ENCODE peak calls at places on chromosomes 3 and 15, in five cellular contexts. D is CD4-positive, alpha-beta memory T cell; L is GM23248; V is tibial nerve; Q is psoas muscle. W is an unnamed sample. For H3K27me3, the result is how much of the 10 kb centered on the place peaks cover.

GRCh38 chr3:184129012-184129411 is 6.1 kb upstream of the EIF2B5 start:
- DNase-seq in D (no peak), V (no peak), Q (no peak), L (peak), W (peak)

GRCh38 chr3:123027292-123028232 is at the start of gene SEMA5B:
- DNase-seq in D (peak), V (no peak), Q (peak), L (peak), W (no peak)

GRCh38 chr3:132871956-132872355 is 149.7 kb upstream of the NPHP3 start:
- DNase-seq in V (no peak), Q (no peak), L (no peak), D (no peak), W (no peak)

GRCh38 chr3:157129782-157130137 is 30.2 kb downstream of the CCNL1 start:
- DNase-seq in V (no peak), Q (no peak), L (no peak), D (no peak), W (no peak)

GRCh38 chr15:37245358-37245757 is 145.0 kb upstream of the MEIS2 start:
- DNase-seq in L (no peak), Q (no peak), D (no peak), V (no peak), W (no peak)

GRCh38 chr3:165463546-165463945 is 267.4 kb upstream of the SLITRK3 start:
- DNase-seq in V (no peak), Q (no peak), D (no peak), L (peak), W (no peak)

GRCh38 chr3:30893678-30894325 is 659 bp downstream of the GADL1 start:
- DNase-seq in L (no peak), D (no peak), Q (no peak), V (no peak), W (no peak)

GRCh38 chr15:66842710-66843441 is 140.8 kb downstream of the SMAD6 start:
- DNase-seq in V (peak), D (no peak), L (peak), Q (peak), W (peak)

GRCh38 chr3:23308986-23309625 is 106.0 kb downstream of the UBE2E2 start:
- DNase-seq in V (no peak), Q (no peak), D (no peak), L (no peak), W (no peak)

GRCh38 chr15:98321916-98322315 is 326.4 kb upstream of the IGF1R start:
- DNase-seq in V (no peak), Q (no peak), L (no peak), D (no peak), W (no peak)

GRCh38 chr3:32968367-32969087 is 17.1 kb downstream of the CCR4 start:
- DNase-seq in Q (no peak), V (no peak), L (no peak), D (no peak), W (no peak)

GRCh38 chr15:32098033-32098432 is 67.7 kb downstream of the CHRNA7 start:
- DNase-seq in V (no peak), D (no peak), L (no peak), Q (no peak), W (no peak)

GRCh38 chr3:154151969-154152368 is 30.8 kb downstream of the ARHGEF26 start:
- DNase-seq in L (peak), Q (no peak), V (no peak), D (no peak), W (peak)

GRCh38 chr3:45896956-45897355 is 10.6 kb downstream of the CCR9 start:
- DNase-seq in L (peak), Q (no peak), V (no peak), D (no peak), W (peak)

GRCh38 chr15:49044761-49045571 is 1.3 kb downstream of the SECISBP2L start:
- DNase-seq in Q (no peak), D (no peak), V (no peak), L (peak), W (no peak)

GRCh38 chr15:58213587-58214360 is 75.6 kb downstream of the AQP9 start:
- DNase-seq in V (no peak), L (peak), Q (no peak), D (no peak), W (no peak)

GRCh38 chr15:74060251-74060650 is 22.1 kb downstream of the GOLGA6A start:
- DNase-seq in Q (no peak), L (no peak), D (no peak), V (no peak), W (no peak)

GRCh38 chr3:49339947-49340800 is at the start of gene USP4:
- DNase-seq in L (peak), Q (peak), D (peak), V (peak), W (peak)

GRCh38 chr3:106755336-106755735 is 621.9 kb upstream of the CCDC54 start:
- DNase-seq in Q (no peak), L (no peak), V (no peak), D (no peak), W (no peak)

GRCh38 chr3:14234197-14235002 is 55.8 kb downstream of the LSM3 start:
- DNase-seq in L (peak), D (no peak), Q (no peak), V (peak), W (no peak)

GRCh38 chr15:57203906-57204305 is 172.4 kb upstream of the CGNL1 start:
- DNase-seq in L (no peak), V (no peak), D (no peak), Q (no peak), W (no peak)

GRCh38 chr3:194572131-194572789 is 61.0 kb downstream of the TMEM44 start:
- DNase-seq in V (peak), Q (peak), L (peak), D (no peak), W (peak)

GRCh38 chr15:54312528-54312927 is 334.3 kb downstream of the UNC13C start:
- DNase-seq in D (no peak), L (no peak), V (no peak), Q (no peak), W (no peak)

GRCh38 chr15:81373996-81374395 is at the start of gene TMC3:
- DNase-seq in L (peak), Q (no peak), D (no peak), V (no peak), W (no peak)

GRCh38 chr3:151751161-151751560 is 17.4 kb downstream of the AADACL2 start:
- DNase-seq in D (no peak), V (no peak), Q (no peak), L (peak), W (no peak)

GRCh38 chr3:12990781-12991480 is 82.3 kb downstream of the IQSEC1 start:
- DNase-seq in L (peak), D (no peak), V (no peak), Q (no peak), W (peak)

GRCh38 chr3:114674041-114674440 is 380.2 kb downstream of the TIGIT start:
- DNase-seq in L (no peak), D (no peak), V (no peak), Q (no peak), W (no peak)

GRCh38 chr3:49006591-49007067 is 562 bp upstream of the WDR6 start:
- DNase-seq in L (peak), Q (peak), V (no peak), D (no peak), W (no peak)

GRCh38 chr3:169634618-169635236 is 28.8 kb downstream of the MECOM start:
- DNase-seq in Q (no peak), L (no peak), D (no peak), V (no peak), W (no peak)

GRCh38 chr3:48503406-48504050 is 446 bp downstream of the SHISA5 start:
- DNase-seq in Q (peak), L (peak), D (no peak), V (peak), W (peak)

GRCh38 chr3:142852009-142852408 is 36.9 kb downstream of the PCOLCE2 start:
- DNase-seq in L (peak), Q (no peak), D (no peak), V (no peak), W (no peak)

GRCh38 chr3:142850395-142851023 is 38.4 kb downstream of the PCOLCE2 start:
- DNase-seq in L (peak), D (no peak), V (no peak), Q (peak), W (peak)

GRCh38 chr3:142853270-142854163 is 35.4 kb downstream of the PCOLCE2 start:
- DNase-seq in Q (peak), D (no peak), L (peak), V (no peak), W (peak)

GRCh38 chr3:142846779-142847577 is 41.9 kb downstream of the PCOLCE2 start:
- DNase-seq in D (no peak), Q (no peak), L (no peak), V (no peak), W (no peak)

DNA sequence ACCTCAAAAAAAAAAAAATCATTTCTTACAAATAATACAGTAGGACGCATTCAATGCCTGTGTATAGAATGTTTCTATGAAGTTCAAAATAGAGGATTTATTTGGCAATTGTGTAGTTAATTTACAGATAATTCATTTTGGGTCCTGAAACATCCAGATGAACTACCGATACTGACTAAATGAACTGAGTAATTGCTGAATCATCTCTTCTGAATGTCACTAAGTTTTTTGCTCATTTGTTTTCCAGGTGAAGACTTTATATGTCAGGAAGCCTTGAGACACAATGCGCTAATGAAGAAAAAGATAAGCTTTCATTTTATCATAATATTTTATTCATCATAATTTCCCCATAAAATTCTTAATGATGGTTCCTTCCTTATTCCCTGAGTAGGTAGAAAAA is 39.7 kb downstream of the PCOLCE2 start:
- DNase-seq in D (no peak), Q (no peak), L (peak), V (no peak), W (no peak)
- H3K27me3 ChIP-seq in D (under half), Q (under half), L (under half), V (under half), W (under half)

GRCh38 chr3:55329849-55330248 is 157.3 kb downstream of the WNT5A start:
- DNase-seq in V (no peak), Q (no peak), L (peak), D (no peak), W (peak)
- H3K4me3 ChIP-seq in V (no peak), Q (no peak), L (peak), D (no peak), W (no peak)

GRCh38 chr3:9760779-9761505 is 8.8 kb downstream of the CAMK1 start:
- DNase-seq in Q (no peak), V (no peak), D (no peak), L (no peak), W (no peak)

GRCh38 chr3:9765865-9766264 is 3.9 kb downstream of the CAMK1 start:
- DNase-seq in Q (no peak), D (no peak), V (no peak), L (no peak), W (no peak)

GRCh38 chr3:9762871-9763270 is 6.9 kb downstream of the CAMK1 start:
- DNase-seq in D (no peak), V (no peak), L (no peak), Q (no peak), W (no peak)

GRCh38 chr3:9757427-9757826 is 7.7 kb downstream of the OGG1 start:
- DNase-seq in Q (no peak), L (no peak), V (no peak), D (no peak), W (no peak)

DNA sequence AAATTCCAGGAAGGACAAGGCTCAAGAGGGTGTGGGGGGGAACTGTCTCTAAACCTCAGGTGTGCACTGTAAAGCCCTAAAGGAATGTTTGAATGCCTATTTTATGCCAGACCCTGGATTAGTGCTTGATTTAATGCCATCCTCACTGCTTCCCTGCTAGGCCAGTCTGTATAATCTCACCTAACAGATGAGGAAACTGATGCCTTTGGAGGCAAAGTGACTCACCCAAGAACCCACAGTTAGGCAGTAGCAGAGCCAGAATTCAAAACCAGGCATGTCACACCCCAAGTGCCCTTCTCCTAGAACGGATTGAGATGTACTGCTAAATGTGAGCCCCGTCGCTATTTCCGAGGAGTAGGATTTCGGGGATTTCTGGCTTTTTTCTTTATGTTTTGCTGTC is 7.8 kb downstream of the CAMK1 start:
- DNase-seq in L (peak), D (no peak), Q (no peak), V (no peak), W (no peak)
- H3K27ac ChIP-seq in L (no peak), D (no peak), Q (no peak), V (no peak), W (no peak)

DNA sequence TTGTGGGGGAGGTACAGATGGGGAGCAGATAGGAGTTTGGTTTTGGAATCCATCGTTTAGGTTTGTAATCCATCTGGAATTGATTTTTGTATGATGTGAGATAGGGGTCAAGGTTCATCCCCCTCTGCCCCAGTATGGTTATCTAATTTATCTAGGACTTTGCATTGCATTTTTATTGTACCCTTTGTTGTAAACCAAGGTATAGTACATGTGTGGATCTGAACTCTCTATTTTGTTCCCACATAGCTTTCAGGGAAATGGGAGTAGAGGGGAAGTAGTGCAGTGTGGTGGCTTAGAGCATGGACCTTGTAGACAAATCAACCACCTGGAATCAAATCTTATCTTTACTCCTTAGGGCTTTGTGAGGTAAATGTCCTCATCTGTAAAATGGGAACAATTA is 65.7 kb downstream of the RAD54L2 start:
- DNase-seq in Q (no peak), V (no peak), D (no peak), L (no peak), W (no peak)
- H3K27me3 ChIP-seq in Q (under half), V (under half), D (under half), L (under half), W (under half)

GRCh38 chr15:46525984-46526725 is 891.3 kb downstream of the SQOR start:
- DNase-seq in V (no peak), D (no peak), Q (no peak), L (no peak), W (no peak)

DNA sequence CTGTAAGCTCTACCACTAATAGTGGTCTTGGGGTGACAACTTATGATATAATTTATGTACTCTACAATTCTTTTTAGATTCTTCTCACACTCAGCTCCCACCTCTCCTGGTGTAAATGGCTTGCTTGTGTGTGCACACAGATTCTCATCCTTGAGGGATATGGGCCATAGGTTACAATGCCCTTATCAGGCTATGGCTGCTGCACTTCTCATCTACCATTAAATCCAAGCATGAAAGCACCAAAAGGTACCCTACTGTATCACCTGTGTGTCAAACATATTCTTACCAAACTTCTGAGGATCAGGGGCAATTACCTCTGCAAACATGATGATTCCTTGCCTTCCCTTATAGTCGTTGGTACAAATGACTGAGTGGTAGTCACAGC is 891.9 kb downstream of the SQOR start:
- DNase-seq in L (no peak), Q (no peak), D (no peak), V (no peak), W (no peak)
- H3K4me3 ChIP-seq in L (no peak), Q (no peak), D (no peak), V (no peak), W (no peak)

DNA sequence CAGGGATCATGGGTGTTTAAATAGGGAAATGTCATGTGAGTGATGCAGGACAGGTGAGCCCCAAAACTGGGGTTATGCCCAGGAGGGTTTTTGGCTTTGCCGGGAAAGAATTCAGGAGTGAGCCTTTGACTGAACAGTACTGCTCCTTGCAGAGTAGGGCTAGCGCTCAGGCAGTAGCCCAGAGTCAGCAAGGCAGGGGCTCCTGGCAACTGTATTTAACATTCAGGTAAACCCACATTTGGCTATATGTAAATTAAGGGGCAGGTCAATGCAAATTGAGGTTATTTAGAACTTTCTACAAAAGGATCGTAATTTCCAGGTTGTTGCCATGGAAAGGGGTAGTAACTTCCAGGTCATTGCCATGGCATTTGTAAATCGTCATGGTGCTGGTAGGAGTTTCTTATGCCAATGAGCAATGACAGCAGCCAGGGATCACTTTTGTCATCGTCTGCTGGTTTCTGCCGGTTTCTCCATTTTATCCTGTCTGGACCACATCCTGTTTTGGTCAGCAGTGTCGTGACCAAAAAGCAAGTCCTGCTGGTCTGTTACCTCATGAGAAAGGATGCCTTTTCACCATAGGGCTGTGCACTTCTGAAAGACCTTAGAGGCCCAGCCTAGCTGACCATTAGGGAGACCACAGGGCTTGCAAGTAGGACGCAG is 24.3 kb downstream of the MTHFS start:
- DNase-seq in Q (no peak), L (peak), V (no peak), D (peak), W (peak)
- H3K27ac ChIP-seq in Q (no peak), L (no peak), V (no peak), D (no peak), W (peak)

GRCh38 chr15:78244101-78244500 is 9.7 kb upstream of the ACSBG1 start:
- DNase-seq in Q (no peak), L (no peak), V (no peak), D (no peak), W (no peak)
- H3K27me3 ChIP-seq in Q (under half), L (under half), V (under half), D (under half), W (under half)

GRCh38 chr3:4320453-4320852 is 17.3 kb downstream of the SETMAR start:
- DNase-seq in Q (no peak), L (no peak), D (no peak), V (no peak), W (no peak)

GRCh38 chr3:4323246-4324027 is 20.3 kb downstream of the SETMAR start:
- DNase-seq in D (no peak), V (no peak), Q (no peak), L (peak), W (no peak)

GRCh38 chr3:4326868-4327267 is 23.7 kb downstream of the SETMAR start:
- DNase-seq in D (no peak), V (no peak), L (no peak), Q (no peak), W (no peak)

GRCh38 chr3:4321732-4322131 is 18.6 kb downstream of the SETMAR start:
- DNase-seq in D (no peak), V (no peak), L (no peak), Q (no peak), W (no peak)

DNA sequence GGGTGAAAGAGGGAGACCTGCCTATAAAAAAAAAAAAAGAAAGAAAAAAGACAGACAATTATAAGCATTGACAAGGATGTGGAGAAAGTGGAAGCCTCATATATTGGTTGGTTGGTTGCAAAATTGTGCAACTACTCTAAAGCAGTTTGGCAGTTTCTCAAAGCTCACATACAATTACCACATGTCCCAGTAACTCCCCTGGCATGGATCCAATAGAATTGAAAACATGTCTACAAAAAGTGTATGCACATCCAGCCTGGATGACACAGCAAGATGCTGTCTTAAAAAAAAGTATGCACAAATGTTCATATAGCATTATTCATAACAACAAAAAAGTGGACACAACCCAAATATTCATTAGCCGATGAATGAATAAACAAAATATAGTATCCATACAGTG is 19.5 kb downstream of the SETMAR start:
- DNase-seq in Q (no peak), L (peak), D (no peak), V (no peak), W (peak)
- H3K4me3 ChIP-seq in Q (no peak), L (no peak), D (no peak), V (no peak), W (no peak)